ENCODE peak calls at places on chromosome 22, in nine cellular contexts. M, F, U, E, G, H, I, X and A are unnamed samples.

GRCh38 chr22:43566561-43567332 is 154.9 kb downstream of the MPPED1 start:
- DNase-seq in I (no peak), H (no peak), G (no peak), X (no peak), F (no peak), M (no peak), E (no peak), U (no peak), A (no peak)

GRCh38 chr22:49072996-49073645 is 754.6 kb downstream of the BRD1 start:
- DNase-seq in M (no peak), I (no peak), U (no peak), H (no peak), G (no peak), E (no peak), X (no peak), F (peak; percentile 7), A (no peak)

GRCh38 chr22:20531404-20532181 is 24.2 kb downstream of the MED15 start:
- DNase-seq in F (no peak), X (no peak), H (peak; percentile 81), M (peak; percentile 70), U (no peak), E (peak; percentile 36), G (no peak), I (peak; percentile 91), A (peak; percentile 88)

GRCh38 chr22:33000342-33001280 is 57.6 kb downstream of the SYN3 start:
- DNase-seq in X (peak; percentile 4), F (peak; percentile 74), H (peak; percentile 71), G (peak; percentile 25), E (peak; percentile 92), M (no peak), U (peak; percentile 14), I (peak; percentile 81), A (peak; percentile 49)

GRCh38 chr22:44125421-44125820 is 55.3 kb upstream of the PARVG start:
- DNase-seq in H (no peak), G (no peak), M (no peak), U (no peak), I (no peak), X (no peak), F (peak; percentile 17), E (no peak), A (no peak)

GRCh38 chr22:46436595-46437163 is 100.7 kb downstream of the CELSR1 start:
- DNase-seq in I (no peak), M (no peak), U (no peak), X (no peak), F (no peak), H (no peak), E (no peak), G (no peak), A (peak; percentile 20)

GRCh38 chr22:23268877-23269276 is 88.6 kb downstream of the BCR start:
- DNase-seq in U (no peak), E (no peak), G (no peak), H (no peak), I (no peak), F (no peak), X (no peak), M (no peak), A (no peak)

GRCh38 chr22:49197500-49197899 is 630.2 kb downstream of the BRD1 start:
- DNase-seq in X (no peak), M (no peak), E (no peak), H (no peak), U (no peak), I (no peak), G (no peak), F (peak; percentile 19), A (no peak)

GRCh38 chr22:20584872-20585639 is 77.6 kb downstream of the MED15 start:
- DNase-seq in G (no peak), I (no peak), E (no peak), U (no peak), F (no peak), H (no peak), M (no peak), X (no peak), A (no peak)

GRCh38 chr22:44727148-44727547 is 25.1 kb downstream of the PRR5 start:
- DNase-seq in X (no peak), M (no peak), U (no peak), F (no peak), I (no peak), E (no peak), G (no peak), H (no peak), A (no peak)

GRCh38 chr22:37519268-37520195 is at the start of gene CARD10:
- DNase-seq in G (no peak), I (peak; percentile 57), E (peak; percentile 65), M (no peak), X (no peak), F (peak; percentile 62), H (peak; percentile 66), U (no peak), A (no peak)

GRCh38 chr22:38034278-38034882 is 22.8 kb upstream of the PICK1 start:
- DNase-seq in I (peak; percentile 94), G (peak; percentile 64), M (no peak), H (peak; percentile 96), X (no peak), F (peak; percentile 77), E (peak; percentile 29), U (peak; percentile 71), A (peak; percentile 93)

GRCh38 chr22:44182591-44183588 is 2.2 kb downstream of the PARVG start:
- DNase-seq in U (no peak), F (no peak), M (peak; percentile 28), E (no peak), X (peak; percentile 43), G (no peak), I (no peak), H (no peak), A (no peak)